ENCODE peak calls at places on chromosome 19, in eight cellular contexts. L is heart left ventricle; M is effector memory CD4-positive, alpha-beta T cell; U is HCT116; K is transverse colon; P is tibial nerve; A is stomach; V is GM23338. I is an unnamed sample. For H3K4me1, the result is how much of the 10 kb centered on the place peaks cover.

GRCh38 chr19:3682741-3683404 is 17.4 kb downstream of the PIP5K1C start:
- DNase-seq in P (no peak), U (no peak), V (no peak), L (peak), A (no peak), M (no peak), K (no peak), I (no peak)

GRCh38 chr19:310781-311496 is 19.7 kb upstream of the PLPP2 start:
- DNase-seq in L (no peak), K (no peak), M (no peak), A (peak), V (no peak), P (no peak), U (no peak), I (peak)

GRCh38 chr19:4310247-4311121 is 6.1 kb downstream of the FSD1 start:
- DNase-seq in L (no peak), P (no peak), M (no peak), A (no peak), U (peak), K (peak), V (peak), I (no peak)

GRCh38 chr19:44202974-44203373 is 9.4 kb upstream of the ZNF227 start:
- DNase-seq in M (no peak), U (no peak), A (no peak), K (no peak), L (no peak), V (no peak), P (no peak), I (no peak)

GRCh38 chr19:9883231-9883758 is 48.2 kb downstream of the PIN1 start:
- DNase-seq in K (no peak), A (no peak), P (no peak), V (peak), U (peak), M (no peak), L (no peak), I (no peak)

GRCh38 chr19:29370276-29370675 is 155.5 kb upstream of the VSTM2B start:
- DNase-seq in M (no peak), V (no peak), P (no peak), U (no peak), A (no peak), L (no peak), K (no peak), I (no peak)

GRCh38 chr19:9848060-9848459 is 12.9 kb downstream of the PIN1 start:
- DNase-seq in M (no peak), U (no peak), L (no peak), V (peak), K (no peak), A (no peak), P (no peak), I (no peak)

GRCh38 chr19:57675881-57676280 is 5.9 kb upstream of the ZNF551 start:
- DNase-seq in P (no peak), M (no peak), U (no peak), A (no peak), K (no peak), V (no peak), L (no peak), I (no peak)

GRCh38 chr19:4830332-4830731 is 1.2 kb downstream of the TICAM1 start:
- DNase-seq in U (no peak), M (no peak), V (no peak), K (no peak), L (no peak), A (no peak), P (no peak), I (no peak)

GRCh38 chr19:21498651-21499050 is 6.8 kb upstream of the ZNF429 start:
- DNase-seq in K (no peak), A (no peak), V (no peak), P (no peak), U (no peak), L (no peak), M (no peak), I (no peak)

GRCh38 chr19:51063664-51064063 is 1.2 kb downstream of the KLK13 start:
- DNase-seq in A (peak), L (no peak), V (no peak), M (no peak), P (no peak), U (no peak), K (no peak), I (no peak)

GRCh38 chr19:40272261-40272660 is 12.9 kb downstream of the AKT2 start:
- DNase-seq in M (no peak), A (no peak), P (no peak), K (no peak), V (no peak), U (no peak), L (no peak), I (no peak)

GRCh38 chr19:50838239-50838638 is 4.9 kb upstream of the KLK15 start:
- DNase-seq in U (peak), L (no peak), K (no peak), A (no peak), V (peak), P (no peak), M (no peak), I (no peak)

GRCh38 chr19:14509382-14509781 is 8.8 kb downstream of the DNAJB1 start:
- DNase-seq in U (no peak), P (no peak), K (no peak), A (no peak), M (no peak), V (no peak), L (no peak), I (no peak)
- H3K4me1 ChIP-seq in U (half or more), P (under half), K (under half), A (under half), M (under half), V (under half), L (under half), I (under half)

GRCh38 chr19:48123907-48124675 is 13.5 kb upstream of the PLA2G4C start:
- DNase-seq in K (no peak), U (peak), V (no peak), L (no peak), P (no peak), A (no peak), M (no peak), I (no peak)
- H3K27ac ChIP-seq in K (no peak), U (no peak), V (no peak), L (no peak), P (no peak), A (no peak), M (no peak), I (no peak)

GRCh38 chr19:55385236-55385748 is 440 bp upstream of the RPL28 start:
- DNase-seq in K (peak), P (peak), A (peak), U (peak), M (peak), L (peak), V (peak), I (peak)
- H3K4me1 ChIP-seq in K (under half), P (under half), A (under half), U (under half), M (under half), L (half or more), V (under half), I (under half)

GRCh38 chr19:31095100-31095804 is 254.0 kb downstream of the TSHZ3 start:
- DNase-seq in M (no peak), K (no peak), L (no peak), P (no peak), V (no peak), U (no peak), A (no peak), I (no peak)
- H3K27ac ChIP-seq in M (no peak), K (no peak), L (no peak), P (no peak), V (no peak), U (no peak), A (no peak), I (no peak)

GRCh38 chr19:11138659-11139526 is 16.7 kb downstream of the SPC24 start:
- DNase-seq in L (peak), V (peak), K (peak), P (peak), M (no peak), A (peak), U (no peak), I (peak)
- H3K4me1 ChIP-seq in L (half or more), V (under half), K (under half), P (under half), M (under half), A (half or more), U (half or more), I (under half)

GRCh38 chr19:38665219-38665931 is 17.9 kb downstream of the ACTN4 start:
- DNase-seq in P (no peak), L (no peak), U (no peak), M (no peak), V (no peak), K (no peak), A (no peak), I (no peak)
- H3K27ac ChIP-seq in P (peak), L (peak), U (peak), M (no peak), V (peak), K (peak), A (peak), I (peak)

GRCh38 chr19:28126499-28126898 is 1086.5 kb downstream of the UQCRFS1 start:
- DNase-seq in L (no peak), P (no peak), A (no peak), K (no peak), U (no peak), V (no peak), M (no peak), I (no peak)
- H3K4me1 ChIP-seq in L (under half), P (under half), A (under half), K (under half), U (under half), V (under half), M (under half), I (under half)

GRCh38 chr19:2629491-2630351 is 72.8 kb downstream of the GNG7 start:
- DNase-seq in V (no peak), K (no peak), U (no peak), P (no peak), L (no peak), A (no peak), M (no peak), I (no peak)
- H3K27ac ChIP-seq in V (no peak), K (peak), U (no peak), P (peak), L (no peak), A (no peak), M (no peak), I (no peak)

GRCh38 chr19:1854032-1854541 is 5.8 kb upstream of the REXO1 start:
- DNase-seq in P (no peak), M (no peak), U (no peak), L (no peak), A (no peak), K (no peak), V (no peak), I (peak)

GRCh38 chr19:1855828-1856255 is 7.5 kb downstream of the KLF16 start:
- DNase-seq in V (no peak), K (no peak), M (no peak), P (no peak), L (peak), A (no peak), U (no peak), I (no peak)

GRCh38 chr19:1855040-1855827 is 7.0 kb upstream of the REXO1 start:
- DNase-seq in U (peak), A (peak), K (peak), L (peak), P (peak), M (peak), V (peak), I (peak)

GRCh38 chr19:1853295-1854031 is 5.2 kb upstream of the REXO1 start:
- DNase-seq in K (peak), P (peak), U (peak), L (peak), M (peak), A (peak), V (peak), I (peak)

DNA sequence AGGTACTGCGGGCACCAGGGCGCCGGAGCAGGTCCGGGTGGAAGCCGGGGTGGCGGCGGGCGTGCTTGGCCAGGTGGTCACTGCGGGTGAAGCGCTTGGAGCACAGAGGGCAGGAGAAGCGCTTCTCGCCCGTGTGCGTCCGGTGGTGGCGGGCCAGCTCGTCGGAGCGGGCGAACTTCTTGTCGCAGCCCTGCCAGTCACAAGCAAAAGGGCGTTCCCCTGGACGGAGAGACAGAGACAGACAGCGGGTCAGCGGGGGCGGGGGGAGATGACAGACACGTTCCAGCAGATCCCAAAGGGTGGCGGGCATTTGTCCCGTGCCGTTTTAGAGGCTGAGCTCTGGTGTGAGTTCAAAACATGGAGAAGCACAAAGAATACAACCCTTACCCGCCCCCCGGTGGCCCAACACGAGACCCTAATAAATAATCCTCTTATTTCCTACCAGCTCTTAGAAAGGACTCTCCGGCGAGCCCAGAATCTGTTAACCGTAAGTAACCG is 6.3 kb upstream of the REXO1 start:
- DNase-seq in L (peak), P (no peak), M (no peak), A (no peak), V (peak), U (no peak), K (peak), I (no peak)
- H3K4me1 ChIP-seq in L (half or more), P (under half), M (half or more), A (half or more), V (under half), U (half or more), K (half or more), I (under half)